ENCODE peak calls at places on chromosomes 5 and 9, in ten cellular contexts. Q is RWPE2; A is cardiac muscle cell; O is lung; Y is cardiac fibroblast; V is dorsolateral prefrontal cortex; K is heart left ventricle; M is CD8-positive, alpha-beta memory T cell; E is body of pancreas; C is MG63. W is an unnamed sample.

GRCh38 chr5:179916523-179916922 is 8.8 kb upstream of the TBC1D9B start:
- DNase-seq in Q (no peak), A (no peak), O (no peak), Y (no peak), V (no peak), K (no peak), M (no peak), E (no peak), C (no peak), W (no peak)

GRCh38 chr9:5008206-5008605 is 23.1 kb downstream of the JAK2 start:
- DNase-seq in Q (no peak), A (peak; percentile 8), O (no peak), Y (peak; percentile 31), V (no peak), K (no peak), M (no peak), E (no peak), C (no peak), W (no peak)

GRCh38 chr9:35658144-35658893 is at the start of gene CCDC107:
- DNase-seq in Q (no peak), A (peak; percentile 90), O (peak; percentile 82), Y (peak; percentile 87), V (peak; percentile 85), K (peak; percentile 93), M (peak; percentile 89), E (peak; percentile 90), C (peak; percentile 94), W (peak; percentile 80)

GRCh38 chr5:6962256-6962655 is 249.0 kb downstream of the TENT4A start:
- DNase-seq in Q (no peak), A (no peak), O (no peak), Y (no peak), V (no peak), K (no peak), M (no peak), E (no peak), C (no peak), W (no peak)

GRCh38 chr5:98436672-98437071 is 336.8 kb upstream of the RGMB start:
- DNase-seq in Q (no peak), A (no peak), O (no peak), Y (no peak), V (no peak), K (no peak), M (no peak), E (no peak), C (no peak), W (no peak)

GRCh38 chr5:139668064-139668880 is 20.1 kb downstream of the CXXC5 start:
- DNase-seq in Q (no peak), A (peak; percentile 57), O (no peak), Y (peak; percentile 52), V (no peak), K (no peak), M (peak; percentile 73), E (peak; percentile 62), C (peak; percentile 66), W (no peak)

GRCh38 chr5:133400120-133400519 is 212.2 kb downstream of the FSTL4 start:
- DNase-seq in Q (no peak), A (no peak), O (peak; percentile 22), Y (no peak), V (no peak), K (no peak), M (no peak), E (no peak), C (no peak), W (no peak)

GRCh38 chr5:133372306-133373008 is 239.9 kb downstream of the FSTL4 start:
- DNase-seq in Q (no peak), A (no peak), O (no peak), Y (no peak), V (no peak), K (no peak), M (no peak), E (no peak), C (no peak), W (no peak)

GRCh38 chr9:3525088-3525835 is 539 bp downstream of the RFX3 start:
- DNase-seq in Q (no peak), A (no peak), O (no peak), Y (peak; percentile 8), V (peak; percentile 25), K (peak; percentile 76), M (no peak), E (no peak), C (peak; percentile 5), W (no peak)

GRCh38 chr5:157481255-157481654 is 21.2 kb downstream of the NIPAL4 start:
- DNase-seq in Q (no peak), A (no peak), O (no peak), Y (no peak), V (no peak), K (no peak), M (no peak), E (no peak), C (no peak), W (no peak)

GRCh38 chr5:32115985-32116384 is 58.1 kb downstream of the GOLPH3 start:
- DNase-seq in Q (no peak), A (no peak), O (no peak), Y (no peak), V (no peak), K (no peak), M (no peak), E (no peak), C (no peak), W (no peak)

DNA sequence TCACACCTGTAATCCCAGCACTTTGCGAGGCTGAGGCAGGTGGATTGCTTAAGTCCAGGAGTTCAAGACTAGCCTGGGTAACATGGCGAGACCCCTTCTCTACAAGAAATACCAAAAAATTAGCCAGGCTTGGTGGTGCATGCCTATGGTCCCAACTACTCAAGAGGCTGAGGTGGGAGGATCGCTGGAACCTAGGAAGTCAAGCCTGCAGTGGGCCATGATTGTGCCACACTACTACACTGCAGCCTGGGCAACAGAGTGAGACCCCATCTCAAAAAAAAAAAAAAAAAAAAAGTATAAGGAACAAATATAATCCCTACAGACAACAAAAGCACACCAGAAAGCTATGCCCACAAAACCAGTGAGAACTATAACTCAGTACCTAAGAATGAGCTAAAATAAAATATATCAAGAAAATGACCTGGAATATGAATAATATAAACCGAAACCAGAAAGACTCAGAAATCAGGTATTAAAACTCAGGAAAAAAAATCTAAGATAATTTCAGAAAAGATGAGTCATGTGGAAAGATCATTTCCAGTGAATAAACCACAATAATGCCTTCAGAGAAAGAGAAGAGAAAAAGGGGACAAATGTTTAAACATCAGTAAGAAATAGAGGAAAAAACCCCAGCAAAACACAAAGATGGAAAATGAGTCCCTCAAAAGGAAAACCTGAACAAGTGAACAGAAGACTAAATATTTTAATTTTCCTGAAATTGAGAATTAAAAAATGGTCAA is 57.4 kb downstream of the GOLPH3 start:
- DNase-seq in Q (no peak), A (no peak), O (no peak), Y (peak; percentile 35), V (no peak), K (no peak), M (no peak), E (no peak), C (no peak), W (no peak)
- H3K4me3 ChIP-seq in Q (no peak overlapping the region), A (no peak overlapping the region), O (no peak overlapping the region), Y (no peak overlapping the region), V (no peak overlapping the region), K (no peak overlapping the region), M (no peak overlapping the region), E (no peak overlapping the region), C (no peak overlapping the region), W (no peak overlapping the region)

DNA sequence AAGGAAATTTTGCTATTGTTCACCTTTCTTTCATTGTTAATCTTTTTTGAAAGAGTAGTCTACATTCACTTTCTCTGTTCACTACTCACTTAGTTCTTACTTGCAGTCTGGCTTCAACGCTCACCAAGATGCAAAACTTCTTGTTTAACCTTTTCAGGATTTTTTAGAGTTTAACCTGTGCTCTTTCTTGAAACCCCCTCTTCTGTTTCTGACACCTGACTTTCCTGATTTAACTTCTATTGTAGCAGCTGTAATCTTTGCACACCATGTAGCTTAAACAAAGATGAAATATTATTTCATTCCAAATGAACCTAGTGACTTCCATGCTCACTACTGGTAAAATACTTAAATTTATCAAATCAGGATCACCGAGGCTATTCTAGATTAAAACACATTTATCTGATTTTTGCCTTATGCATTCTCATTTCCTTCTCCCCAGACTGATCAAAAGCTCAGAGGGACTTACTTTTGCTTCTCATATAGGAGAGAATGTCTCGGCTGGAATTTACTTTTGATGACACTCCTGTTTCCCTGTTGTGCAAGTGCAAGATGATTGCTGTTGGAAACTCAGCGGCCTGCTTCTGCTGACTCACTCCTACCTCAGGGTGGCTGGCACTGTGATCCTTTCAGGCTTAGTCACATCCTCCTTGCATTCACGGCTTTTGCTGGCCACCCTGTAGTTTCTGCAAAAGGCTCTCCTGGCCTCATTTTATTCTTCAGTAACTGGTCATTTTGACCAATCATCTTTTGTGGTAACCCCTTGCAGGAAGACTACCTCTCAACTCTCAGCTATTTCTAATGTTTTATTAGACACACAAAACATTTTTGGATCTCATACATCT is 109.3 kb upstream of the IFNE start:
- DNase-seq in Q (peak; percentile 93), A (peak; percentile 97), O (peak; percentile 33), Y (peak; percentile 99), V (peak; percentile 7), K (peak; percentile 50), M (peak; percentile 53), E (peak; percentile 21), C (peak; percentile 100), W (peak; percentile 78)
- H3K4me3 ChIP-seq in Q (peak overlapping the region; percentile 41), A (no peak overlapping the region), O (no peak overlapping the region), Y (peak overlapping the region; percentile 30), V (no peak overlapping the region), K (no peak overlapping the region), M (no peak overlapping the region), E (no peak overlapping the region), C (peak overlapping the region; percentile 34), W (no peak overlapping the region)

GRCh38 chr5:39668980-39669379 is 244.2 kb upstream of the DAB2 start:
- DNase-seq in Q (no peak), A (no peak), O (no peak), Y (no peak), V (no peak), K (no peak), M (no peak), E (no peak), C (no peak), W (no peak)

GRCh38 chr5:39674209-39675082 is 249.7 kb upstream of the DAB2 start:
- DNase-seq in Q (no peak), A (no peak), O (no peak), Y (peak; percentile 26), V (no peak), K (no peak), M (no peak), E (no peak), C (no peak), W (no peak)

GRCh38 chr5:39670955-39671354 is 246.2 kb upstream of the DAB2 start:
- DNase-seq in Q (no peak), A (no peak), O (no peak), Y (no peak), V (no peak), K (no peak), M (no peak), E (no peak), C (no peak), W (no peak)

GRCh38 chr5:39671421-39672110 is 246.8 kb upstream of the DAB2 start:
- DNase-seq in Q (no peak), A (no peak), O (no peak), Y (peak; percentile 19), V (no peak), K (no peak), M (no peak), E (no peak), C (no peak), W (no peak)

GRCh38 chr5:39670391-39670790 is 245.6 kb upstream of the DAB2 start:
- DNase-seq in Q (no peak), A (no peak), O (no peak), Y (no peak), V (no peak), K (no peak), M (no peak), E (no peak), C (no peak), W (no peak)
- H3K4me3 ChIP-seq in Q (no peak overlapping the region), A (no peak overlapping the region), O (no peak overlapping the region), Y (no peak overlapping the region), V (no peak overlapping the region), K (no peak overlapping the region), M (no peak overlapping the region), E (no peak overlapping the region), C (no peak overlapping the region), W (no peak overlapping the region)

GRCh38 chr9:107942870-107943269 is 453.3 kb upstream of the KLF4 start:
- DNase-seq in Q (no peak), A (no peak), O (no peak), Y (peak; percentile 32), V (no peak), K (no peak), M (no peak), E (no peak), C (no peak), W (no peak)
- H3K4me3 ChIP-seq in Q (no peak overlapping the region), A (no peak overlapping the region), O (no peak overlapping the region), Y (no peak overlapping the region), V (no peak overlapping the region), K (no peak overlapping the region), M (no peak overlapping the region), E (no peak overlapping the region), C (no peak overlapping the region), W (no peak overlapping the region)